ENCODE peak calls at places on chromosomes 12 and 14, in seven cellular contexts. P is fibroblast of lung, N is thoracic aorta, S is ovary, Y is tibial nerve, B is colonic mucosa, O is astrocyte. D is an unnamed sample.

GRCh38 chr14:94675036-94675435 is 62.8 kb downstream of the SERPINA3 start:
- DNase-seq in N (no peak), S (no peak), P (no peak), Y (no peak), B (no peak), O (no peak), D (no peak)

GRCh38 chr12:60162988-60163720 is 567.3 kb downstream of the SLC16A7 start:
- DNase-seq in B (no peak), S (no peak), Y (no peak), O (no peak), N (no peak), P (no peak), D (no peak)

GRCh38 chr14:91693342-91693741 is 38.5 kb downstream of the CATSPERB start:
- DNase-seq in B (peak; percentile 36), O (no peak), P (no peak), N (no peak), Y (no peak), S (no peak), D (no peak)

GRCh38 chr12:49059385-49060232 is 985 bp downstream of the KMT2D start:
- DNase-seq in Y (no peak), S (no peak), N (no peak), P (peak; percentile 15), O (peak; percentile 7), B (peak; percentile 43), D (no peak)

GRCh38 chr14:65414961-65415589 is 2.5 kb downstream of the FUT8 start:
- DNase-seq in P (peak; percentile 69), N (no peak), S (no peak), Y (no peak), O (peak; percentile 9), B (no peak), D (no peak)

GRCh38 chr12:15823360-15824128 is 34.4 kb upstream of the EPS8 start:
- DNase-seq in P (no peak), Y (no peak), S (no peak), B (no peak), O (no peak), N (no peak), D (no peak)

GRCh38 chr12:92467886-92468285 is 234.9 kb upstream of the PLEKHG7 start:
- DNase-seq in Y (no peak), S (no peak), O (peak; percentile 39), B (no peak), N (no peak), P (no peak), D (no peak)

GRCh38 chr12:46473634-46474201 is 101.1 kb upstream of the SLC38A2 start:
- DNase-seq in P (peak; percentile 95), S (peak; percentile 56), O (peak; percentile 94), N (peak; percentile 53), Y (peak; percentile 26), B (peak; percentile 81), D (peak; percentile 45)

GRCh38 chr14:69291891-69292586 is 32.1 kb downstream of the GALNT16 start:
- DNase-seq in P (no peak), O (no peak), B (no peak), Y (no peak), S (no peak), N (no peak), D (no peak)

GRCh38 chr12:45644521-45644920 is 85.0 kb upstream of the ARID2 start:
- DNase-seq in B (no peak), S (no peak), Y (no peak), O (no peak), N (no peak), P (peak; percentile 61), D (no peak)

GRCh38 chr14:96204151-96205058 is at the start of gene BDKRB2:
- DNase-seq in S (peak; percentile 69), P (peak; percentile 91), O (peak; percentile 73), Y (peak; percentile 61), N (peak; percentile 9), B (peak; percentile 86), D (peak; percentile 70)

GRCh38 chr14:91415794-91416743 is 1.6 kb downstream of the CCDC88C start:
- DNase-seq in O (no peak), P (no peak), B (peak; percentile 54), N (no peak), S (no peak), Y (no peak), D (no peak)

GRCh38 chr12:114275937-114276785 is 129.8 kb downstream of the TBX5 start:
- DNase-seq in S (no peak), B (no peak), O (peak; percentile 86), P (no peak), N (no peak), Y (no peak), D (no peak)

GRCh38 chr12:105204916-105205315 is 31.1 kb downstream of the APPL2 start:
- DNase-seq in N (no peak), Y (no peak), S (no peak), O (peak; percentile 84), P (no peak), B (no peak), D (no peak)

GRCh38 chr14:79281244-79282199 is 929.8 kb downstream of the DIO2 start:
- DNase-seq in P (no peak), S (no peak), Y (no peak), B (no peak), O (no peak), N (no peak), D (no peak)

GRCh38 chr12:121795029-121795977 is 1.8 kb upstream of the RHOF start:
- DNase-seq in N (no peak), O (no peak), B (peak; percentile 95), P (peak; percentile 86), S (peak; percentile 95), Y (peak; percentile 85), D (peak; percentile 93)

GRCh38 chr14:100972134-100972905 is 68.8 kb upstream of the RTL1 start:
- DNase-seq in O (peak; percentile 81), P (no peak), Y (no peak), S (no peak), N (no peak), B (no peak), D (no peak)

GRCh38 chr14:68654471-68654941 is 138.4 kb downstream of the ZFP36L1 start:
- DNase-seq in S (peak; percentile 86), P (no peak), B (peak; percentile 15), O (no peak), Y (no peak), N (no peak), D (no peak)

GRCh38 chr12:68479261-68479581 is 131.5 kb upstream of the RAP1B start:
- DNase-seq in N (no peak), S (no peak), B (no peak), Y (no peak), P (peak; percentile 47), O (peak; percentile 55), D (no peak)

GRCh38 chr12:94204647-94205247 is 56.4 kb downstream of the PLXNC1 start:
- DNase-seq in O (no peak), N (no peak), Y (no peak), S (no peak), P (no peak), B (no peak), D (no peak)
- H3K4me1 ChIP-seq in O (no peaks in the 10 kb centered on the region), N (peaks cover 14% of the 10 kb centered on the region), Y (no peaks in the 10 kb centered on the region), S (peaks cover 20% of the 10 kb centered on the region), P (no peaks in the 10 kb centered on the region), B (peaks cover 3% of the 10 kb centered on the region), D (no peaks in the 10 kb centered on the region)

GRCh38 chr12:3279832-3280231 is 202.7 kb downstream of the TSPAN9 start:
- DNase-seq in Y (no peak), B (no peak), S (peak; percentile 76), O (no peak), P (no peak), N (no peak), D (no peak)

GRCh38 chr12:3281588-3282150 is 204.5 kb downstream of the TSPAN9 start:
- DNase-seq in P (no peak), O (no peak), N (no peak), B (no peak), Y (no peak), S (no peak), D (no peak)

GRCh38 chr12:3279415-3279780 is 202.2 kb downstream of the TSPAN9 start:
- DNase-seq in S (no peak), N (no peak), Y (no peak), B (no peak), O (no peak), P (no peak), D (no peak)

GRCh38 chr12:3282271-3282670 is 205.1 kb downstream of the TSPAN9 start:
- DNase-seq in Y (no peak), S (no peak), N (no peak), P (no peak), B (no peak), O (no peak), D (no peak)

GRCh38 chr12:3280967-3281366 is 203.8 kb downstream of the TSPAN9 start:
- DNase-seq in Y (no peak), P (no peak), S (no peak), O (no peak), N (no peak), B (no peak), D (no peak)
- TF ChIP-seq CTCF in Y (no peak), P (no peak), S (no peak), O (no peak), N (no peak), B (no peak), D (no peak)

DNA sequence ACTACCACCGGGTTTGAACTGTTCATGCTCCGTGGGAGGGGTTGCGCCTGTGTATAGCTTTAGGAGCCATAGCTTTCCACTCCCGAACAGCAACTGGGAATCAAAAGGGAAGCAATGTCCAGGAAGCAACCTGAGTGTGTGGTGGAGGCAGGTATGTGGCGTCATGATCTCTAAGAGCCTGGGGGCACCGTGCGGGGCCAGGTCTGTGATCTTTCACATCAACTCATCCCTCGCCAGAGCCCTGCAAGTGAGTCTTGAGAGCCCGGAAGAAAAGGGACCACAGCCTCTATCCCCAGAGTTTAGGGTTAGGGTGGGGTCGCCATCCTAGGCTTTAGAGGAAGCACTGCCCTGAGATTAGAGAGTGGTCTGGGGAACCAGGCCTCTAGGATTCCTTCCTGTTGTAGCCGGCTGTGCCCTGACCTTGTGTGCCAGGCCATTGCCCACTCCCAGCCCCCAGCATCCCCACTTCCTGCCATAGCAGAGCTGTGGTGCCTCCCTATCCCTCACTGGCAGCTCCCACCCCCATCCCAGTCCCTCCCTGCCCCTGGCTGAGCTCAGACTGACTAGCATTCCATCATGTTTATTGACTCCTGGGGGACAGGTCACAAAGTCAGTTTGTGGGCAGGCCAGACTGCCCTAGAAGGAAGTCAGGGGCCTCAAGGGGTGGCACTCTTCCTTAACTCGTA is 733 bp upstream of the ADCY4 start:
- DNase-seq in B (peak; percentile 20), P (no peak), O (no peak), N (no peak), Y (no peak), S (no peak), D (no peak)
- H3K4me1 ChIP-seq in B (peaks cover 21% of the 10 kb centered on the region), P (peaks cover 2% of the 10 kb centered on the region), O (peaks cover 16% of the 10 kb centered on the region), N (peaks cover 22% of the 10 kb centered on the region), Y (no peaks in the 10 kb centered on the region), S (peaks cover 5% of the 10 kb centered on the region), D (peaks cover 10% of the 10 kb centered on the region)

GRCh38 chr12:52364061-52364460 is 3.2 kb downstream of the KRT85 start:
- DNase-seq in P (no peak), B (no peak), O (no peak), Y (no peak), N (no peak), S (no peak), D (no peak)

GRCh38 chr12:52363111-52363679 is 4.1 kb downstream of the KRT85 start:
- DNase-seq in O (no peak), N (no peak), P (no peak), Y (no peak), B (no peak), S (no peak), D (no peak)

GRCh38 chr12:52360663-52361271 is 6.5 kb downstream of the KRT85 start:
- DNase-seq in P (no peak), B (no peak), Y (no peak), S (no peak), N (no peak), O (no peak), D (no peak)

GRCh38 chr12:52361553-52361952 is 5.7 kb downstream of the KRT85 start:
- DNase-seq in O (no peak), S (no peak), N (no peak), B (no peak), P (no peak), Y (no peak), D (no peak)

GRCh38 chr12:52362118-52362726 is 5.1 kb downstream of the KRT85 start:
- DNase-seq in S (no peak), N (no peak), O (no peak), B (no peak), Y (no peak), P (no peak), D (no peak)
- TF ChIP-seq CTCF in S (no peak), N (no peak), O (no peak), B (no peak), Y (no peak), P (no peak), D (no peak)